ENCODE peak calls at places on chromosomes 11 and 22, in four cellular contexts. One of them, this sample, is unnamed.
A peak's percentile ranks its signal among the peaks of the same experiment; 100 is the strongest.

GRCh38 chr11:44980533-44981427 is 30.1 kb upstream of the TP53I11 start:
- DNase-seq in stomach: no peak
- DNase-seq in ovary: no peak
- DNase-seq in tibial nerve: no peak
- DNase-seq in this sample: no peak

GRCh38 chr22:20249797-20250354 is 18.2 kb downstream of the RTN4R start:
- DNase-seq in stomach: no peak
- DNase-seq in ovary: peak; percentile 66
- DNase-seq in tibial nerve: peak; percentile 16
- DNase-seq in this sample: no peak

GRCh38 chr11:78414321-78415051 is 3.1 kb downstream of the GAB2 start:
- DNase-seq in stomach: no peak
- DNase-seq in ovary: no peak
- DNase-seq in tibial nerve: no peak
- DNase-seq in this sample: peak; percentile 29

GRCh38 chr11:61912991-61913698 is 4.2 kb downstream of the RAB3IL1 start:
- DNase-seq in stomach: no peak
- DNase-seq in ovary: peak; percentile 19
- DNase-seq in tibial nerve: no peak
- DNase-seq in this sample: no peak

GRCh38 chr22:38240734-38241252 is 32.0 kb downstream of the TMEM184B start:
- DNase-seq in stomach: peak; percentile 71
- DNase-seq in ovary: peak; percentile 50
- DNase-seq in tibial nerve: no peak
- DNase-seq in this sample: peak; percentile 67

GRCh38 chr11:30479899-30480298 is 106.3 kb downstream of the MPPED2 start:
- DNase-seq in stomach: no peak
- DNase-seq in ovary: no peak
- DNase-seq in tibial nerve: no peak
- DNase-seq in this sample: no peak

GRCh38 chr11:92531051-92531747 is 306.6 kb downstream of the FAT3 start:
- DNase-seq in stomach: no peak
- DNase-seq in ovary: no peak
- DNase-seq in tibial nerve: no peak
- DNase-seq in this sample: no peak

GRCh38 chr11:106311531-106312230 is 234.2 kb downstream of the AASDHPPT start:
- DNase-seq in stomach: no peak
- DNase-seq in ovary: no peak
- DNase-seq in tibial nerve: no peak
- DNase-seq in this sample: no peak

GRCh38 chr11:119361056-119361787 is 14.7 kb upstream of the MFRP start:
- DNase-seq in stomach: no peak
- DNase-seq in ovary: peak; percentile 71
- DNase-seq in tibial nerve: no peak
- DNase-seq in this sample: peak; percentile 73

GRCh38 chr22:50112151-50113118 is 22.6 kb downstream of the MOV10L1 start:
- DNase-seq in stomach: no peak
- DNase-seq in ovary: no peak
- DNase-seq in tibial nerve: no peak
- DNase-seq in this sample: peak; percentile 49

GRCh38 chr22:28023774-28024173 is 104.7 kb upstream of the PITPNB start:
- DNase-seq in stomach: peak; percentile 7
- DNase-seq in ovary: no peak
- DNase-seq in tibial nerve: no peak
- DNase-seq in this sample: no peak

GRCh38 chr11:35419713-35420333 is 465 bp upstream of the SLC1A2 start:
- DNase-seq in stomach: no peak
- DNase-seq in ovary: no peak
- DNase-seq in tibial nerve: no peak
- DNase-seq in this sample: no peak

GRCh38 chr22:43393132-43393844 is 18.5 kb upstream of the MPPED1 start:
- DNase-seq in stomach: no peak
- DNase-seq in ovary: no peak
- DNase-seq in tibial nerve: no peak
- DNase-seq in this sample: no peak

GRCh38 chr11:35082322-35083180 is 56.4 kb upstream of the CD44 start:
- DNase-seq in stomach: peak; percentile 51
- DNase-seq in ovary: peak; percentile 25
- DNase-seq in tibial nerve: peak; percentile 42
- DNase-seq in this sample: peak; percentile 86

GRCh38 chr22:44020981-44021380 is 3.1 kb upstream of the PARVB start:
- DNase-seq in stomach: no peak
- DNase-seq in ovary: no peak
- DNase-seq in tibial nerve: no peak
- DNase-seq in this sample: no peak

GRCh38 chr11:27218498-27219038 is 144.4 kb downstream of the CCDC34 start:
- DNase-seq in stomach: no peak
- DNase-seq in ovary: no peak
- DNase-seq in tibial nerve: no peak
- DNase-seq in this sample: peak; percentile 44

GRCh38 chr22:47593911-47594311 is 831.5 kb downstream of the TBC1D22A start:
- DNase-seq in stomach: peak; percentile 20
- DNase-seq in ovary: no peak
- DNase-seq in tibial nerve: no peak
- DNase-seq in this sample: no peak

GRCh38 chr11:121372671-121373429 is 79.3 kb upstream of the SORL1 start:
- DNase-seq in stomach: no peak
- DNase-seq in ovary: no peak
- DNase-seq in tibial nerve: no peak
- DNase-seq in this sample: no peak

GRCh38 chr22:49433717-49434611 is 393.7 kb downstream of the BRD1 start:
- DNase-seq in stomach: no peak
- DNase-seq in ovary: no peak
- DNase-seq in tibial nerve: no peak
- DNase-seq in this sample: no peak

GRCh38 chr11:57240007-57240406 is 3.0 kb upstream of the APLNR start:
- DNase-seq in stomach: no peak
- DNase-seq in ovary: no peak
- DNase-seq in tibial nerve: no peak
- DNase-seq in this sample: no peak

DNA sequence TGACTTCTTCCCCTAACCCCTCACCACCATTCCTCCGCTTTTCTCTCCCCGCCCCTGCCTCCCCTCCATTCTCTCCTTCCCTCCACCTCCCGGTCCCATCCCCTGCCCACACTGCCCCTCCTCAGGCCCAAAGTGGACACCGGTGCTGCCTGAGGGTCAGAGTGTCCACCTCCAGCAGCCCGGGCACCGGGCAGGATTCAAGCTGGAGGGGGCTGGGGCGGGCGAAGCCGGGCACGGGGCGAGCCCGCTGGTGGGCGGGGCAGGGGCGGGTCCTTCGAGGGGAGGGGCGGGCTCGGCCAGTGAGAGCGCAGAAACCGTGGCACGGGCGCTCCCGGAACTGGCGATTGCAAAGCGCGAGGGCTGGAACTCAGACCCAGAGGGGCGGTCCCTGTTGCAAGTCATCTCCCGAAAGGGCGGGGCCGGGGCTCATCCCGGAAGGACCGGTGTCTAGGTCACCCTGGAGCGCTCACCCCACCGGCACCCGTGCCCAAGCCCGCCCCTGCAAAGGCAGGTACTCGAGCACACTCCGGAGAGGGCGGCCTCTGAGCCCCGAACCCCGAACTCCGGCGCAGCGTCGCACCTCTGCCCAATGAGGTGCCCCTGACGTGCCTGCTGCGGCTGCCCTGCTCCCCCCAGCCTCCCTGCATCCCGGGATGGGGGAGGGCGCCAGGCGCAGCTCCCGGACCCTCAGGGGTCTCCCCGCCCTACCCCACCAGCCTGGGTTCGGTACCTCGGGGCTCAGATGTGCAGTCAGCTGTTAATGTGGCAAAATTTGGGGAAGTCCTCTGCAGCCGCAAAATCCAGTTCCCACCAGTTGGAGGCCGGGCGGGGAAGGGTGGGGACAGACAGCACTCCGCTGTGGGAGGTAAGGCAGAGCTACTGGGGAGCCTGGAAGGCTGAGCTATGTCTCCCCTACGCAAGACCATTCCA is 16.5 kb upstream of the CDKN1C start:
- DNase-seq in stomach: peak; percentile 97
- DNase-seq in ovary: peak; percentile 96
- DNase-seq in tibial nerve: peak; percentile 93
- DNase-seq in this sample: peak; percentile 98
- TF ChIP-seq POLR2A in stomach: no peak
- TF ChIP-seq POLR2A in ovary: peak; percentile 19
- TF ChIP-seq POLR2A in tibial nerve: no peak
- TF ChIP-seq POLR2A in this sample: peak; percentile 52

GRCh38 chr11:114159802-114160588 is 100.5 kb downstream of the ZBTB16 start:
- DNase-seq in stomach: peak; percentile 100
- DNase-seq in ovary: peak; percentile 100
- DNase-seq in tibial nerve: peak; percentile 100
- DNase-seq in this sample: peak; percentile 26
- TF ChIP-seq POLR2A in stomach: no peak
- TF ChIP-seq POLR2A in ovary: peak; percentile 29
- TF ChIP-seq POLR2A in tibial nerve: peak; percentile 7
- TF ChIP-seq POLR2A in this sample: no peak

GRCh38 chr11:2376751-2377451 is at the start of gene CD81:
- DNase-seq in stomach: peak; percentile 53
- DNase-seq in ovary: peak; percentile 69
- DNase-seq in tibial nerve: peak; percentile 45
- DNase-seq in this sample: peak; percentile 72
- TF ChIP-seq POLR2A in stomach: no peak
- TF ChIP-seq POLR2A in ovary: no peak
- TF ChIP-seq POLR2A in tibial nerve: no peak
- TF ChIP-seq POLR2A in this sample: peak; percentile 93

GRCh38 chr22:37219534-37219933 is 7.3 kb upstream of the SSTR3 start:
- DNase-seq in stomach: no peak
- DNase-seq in ovary: no peak
- DNase-seq in tibial nerve: no peak
- DNase-seq in this sample: no peak
- TF ChIP-seq POLR2A in stomach: no peak
- TF ChIP-seq POLR2A in ovary: no peak
- TF ChIP-seq POLR2A in tibial nerve: no peak
- TF ChIP-seq POLR2A in this sample: no peak

GRCh38 chr22:46592390-46592872 is 27.8 kb upstream of the GRAMD4 start:
- DNase-seq in stomach: no peak
- DNase-seq in ovary: no peak
- DNase-seq in tibial nerve: no peak
- DNase-seq in this sample: peak; percentile 76
- TF ChIP-seq POLR2A in stomach: no peak
- TF ChIP-seq POLR2A in ovary: no peak
- TF ChIP-seq POLR2A in tibial nerve: no peak
- TF ChIP-seq POLR2A in this sample: no peak

GRCh38 chr11:1830500-1831223 is 4.1 kb upstream of the SYT8 start:
- DNase-seq in stomach: peak; percentile 93
- DNase-seq in ovary: no peak
- DNase-seq in tibial nerve: no peak
- DNase-seq in this sample: no peak
- TF ChIP-seq POLR2A in stomach: no peak
- TF ChIP-seq POLR2A in ovary: no peak
- TF ChIP-seq POLR2A in tibial nerve: no peak
- TF ChIP-seq POLR2A in this sample: no peak

DNA sequence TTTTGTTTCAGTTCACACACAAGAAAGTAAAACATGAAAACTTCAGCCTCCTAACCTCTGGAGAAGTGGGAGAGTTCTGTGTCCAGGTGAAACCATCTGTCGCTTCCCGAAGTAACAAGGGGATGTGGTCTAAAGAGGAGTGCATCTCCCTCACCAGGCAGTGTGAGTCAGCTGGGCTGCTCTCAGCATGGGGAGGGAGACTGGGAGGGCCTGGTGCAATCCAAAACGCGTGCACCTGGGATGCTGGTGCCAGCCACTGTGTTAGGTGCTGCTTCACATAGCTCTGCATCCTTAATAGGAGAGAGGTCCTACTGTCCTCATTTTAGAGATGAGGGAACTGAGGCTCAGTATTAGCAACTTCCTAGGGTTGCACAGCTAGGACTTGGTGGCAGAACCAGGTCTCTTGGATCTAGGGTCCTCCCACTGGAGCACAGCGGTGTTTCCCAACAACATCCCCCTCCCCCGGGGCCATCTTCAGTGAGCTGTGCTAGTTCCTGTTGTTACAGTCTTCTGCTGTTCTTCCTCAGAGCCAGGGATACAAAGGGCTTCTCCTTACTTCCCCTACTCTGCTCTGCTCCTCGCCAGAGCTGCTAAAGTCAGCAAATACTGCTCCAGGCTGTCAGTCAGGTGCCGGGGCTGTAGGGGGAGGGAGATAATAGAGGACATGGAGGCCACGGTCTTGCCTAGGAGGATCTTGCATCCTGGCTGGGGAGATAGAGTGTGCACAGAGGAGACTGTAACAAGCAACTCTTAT is 8.0 kb downstream of the IL10RA start:
- DNase-seq in stomach: no peak
- DNase-seq in ovary: no peak
- DNase-seq in tibial nerve: peak; percentile 39
- DNase-seq in this sample: no peak
- TF ChIP-seq POLR2A in stomach: no peak
- TF ChIP-seq POLR2A in ovary: no peak
- TF ChIP-seq POLR2A in tibial nerve: no peak
- TF ChIP-seq POLR2A in this sample: no peak

GRCh38 chr11:134730596-134731538 is 318.8 kb upstream of the B3GAT1 start:
- DNase-seq in stomach: no peak
- DNase-seq in ovary: no peak
- DNase-seq in tibial nerve: no peak
- DNase-seq in this sample: no peak
- TF ChIP-seq POLR2A in stomach: no peak
- TF ChIP-seq POLR2A in ovary: no peak
- TF ChIP-seq POLR2A in tibial nerve: no peak
- TF ChIP-seq POLR2A in this sample: no peak

GRCh38 chr11:86261328-86261727 is 16.8 kb downstream of the EED start:
- DNase-seq in stomach: no peak
- DNase-seq in ovary: no peak
- DNase-seq in tibial nerve: no peak
- DNase-seq in this sample: no peak
- TF ChIP-seq POLR2A in stomach: no peak
- TF ChIP-seq POLR2A in ovary: no peak
- TF ChIP-seq POLR2A in tibial nerve: no peak
- TF ChIP-seq POLR2A in this sample: no peak